ENCODE peak calls at places on chromosomes 13 and 19, in five cellular contexts. X, U, D, S and F are unnamed samples.
A peak's percentile ranks its signal among the peaks of the same experiment; 100 is the strongest.

GRCh38 chr19:7460562-7460966 is 28.3 kb downstream of the PEX11G start:
- DNase-seq in U (no peak), X (no peak), S (no peak), D (no peak), F (no peak)

GRCh38 chr13:30457306-30457891 is 8.3 kb downstream of the HMGB1 start:
- DNase-seq in X (no peak), D (no peak), U (no peak), S (no peak), F (no peak)

GRCh38 chr13:48112896-48113525 is 18.1 kb upstream of the MED4 start:
- DNase-seq in S (no peak), D (no peak), X (no peak), U (no peak), F (no peak)

GRCh38 chr19:5130371-5131030 is 161.6 kb downstream of the KDM4B start:
- DNase-seq in D (no peak), X (no peak), S (no peak), U (no peak), F (no peak)

GRCh38 chr13:23421596-23421995 is 11.9 kb downstream of the SACS start:
- DNase-seq in D (no peak), S (no peak), U (no peak), X (no peak), F (no peak)

GRCh38 chr13:31756346-31756745 is 17.0 kb downstream of the RXFP2 start:
- DNase-seq in X (peak; percentile 59), D (no peak), S (no peak), U (no peak), F (no peak)

GRCh38 chr13:99199541-99200432 is 867 bp upstream of the UBAC2 start:
- DNase-seq in D (no peak), U (no peak), S (no peak), X (no peak), F (no peak)

GRCh38 chr13:41075034-41075433 is 13.7 kb downstream of the WBP4 start:
- DNase-seq in S (no peak), D (no peak), U (no peak), X (no peak), F (no peak)

GRCh38 chr19:5172859-5173577 is 167.6 kb downstream of the PTPRS start:
- DNase-seq in S (peak; percentile 67), X (peak; percentile 72), D (no peak), U (no peak), F (peak; percentile 77)

GRCh38 chr19:51158474-51159129 is 16.5 kb downstream of the SIGLEC7 start:
- DNase-seq in S (peak; percentile 75), D (peak; percentile 34), X (no peak), U (peak; percentile 55), F (no peak)

GRCh38 chr13:21152251-21152899 is 24.0 kb downstream of the SKA3 start:
- DNase-seq in U (no peak), S (no peak), D (no peak), X (no peak), F (no peak)

GRCh38 chr19:58304748-58305064 is 471 bp upstream of the ERVK3-1 start:
- DNase-seq in D (no peak), X (no peak), S (no peak), U (no peak), F (no peak)

GRCh38 chr13:45325806-45326205 is 15.2 kb downstream of the TPT1 start:
- DNase-seq in D (peak; percentile 78), U (peak; percentile 48), X (peak; percentile 79), S (peak; percentile 91), F (no peak)

GRCh38 chr19:15313649-15314279 is 18.6 kb downstream of the BRD4 start:
- DNase-seq in U (no peak), X (no peak), S (no peak), D (no peak), F (no peak)

GRCh38 chr19:48568345-48568886 is 16.4 kb downstream of the SULT2B1 start:
- DNase-seq in X (peak; percentile 59), D (peak; percentile 81), S (peak; percentile 94), U (peak; percentile 84), F (no peak)

GRCh38 chr13:80048030-80048429 is 292.9 kb downstream of the SPRY2 start:
- DNase-seq in S (no peak), U (no peak), D (no peak), X (no peak), F (no peak)

GRCh38 chr19:45592366-45592765 is 7.8 kb upstream of the OPA3 start:
- DNase-seq in S (no peak), D (no peak), U (no peak), X (no peak), F (no peak)

GRCh38 chr13:29684441-29684840 is 89.0 kb upstream of the SLC7A1 start:
- DNase-seq in S (no peak), X (no peak), D (no peak), U (no peak), F (no peak)

GRCh38 chr19:10271543-10272086 is 695 bp downstream of the ICAM1 start:
- DNase-seq in X (no peak), U (no peak), D (no peak), S (no peak), F (no peak)

GRCh38 chr13:112616586-112617381 is 28.8 kb upstream of the TUBGCP3 start:
- DNase-seq in D (peak; percentile 44), X (no peak), U (no peak), S (peak; percentile 59), F (no peak)

GRCh38 chr19:18486746-18487145 is 35.1 kb downstream of the ELL start:
- DNase-seq in S (no peak), U (no peak), X (no peak), D (no peak), F (no peak)
- H3K27ac ChIP-seq in S (no peak overlapping the region), U (peak overlapping the region; percentile 44), X (no peak overlapping the region), D (no peak overlapping the region), F (no peak overlapping the region)

GRCh38 chr13:51385114-51385513 is 45.6 kb downstream of the SERPINE3 start:
- DNase-seq in U (no peak), X (no peak), S (no peak), D (no peak), F (no peak)

GRCh38 chr13:51380269-51380668 is 40.8 kb downstream of the SERPINE3 start:
- DNase-seq in X (no peak), D (no peak), U (no peak), S (no peak), F (no peak)
- H3K27ac ChIP-seq in X (no peak overlapping the region), D (no peak overlapping the region), U (no peak overlapping the region), S (no peak overlapping the region), F (no peak overlapping the region)

GRCh38 chr19:39334444-39334976 is 1.3 kb downstream of the GMFG start:
- DNase-seq in U (no peak), X (no peak), S (no peak), D (no peak), F (no peak)
- H3K27ac ChIP-seq in U (peak overlapping the region; percentile 74), X (no peak overlapping the region), S (no peak overlapping the region), D (peak overlapping the region; percentile 63), F (no peak overlapping the region)

GRCh38 chr19:46802152-46802551 is 13.8 kb upstream of the SLC1A5 start:
- DNase-seq in U (no peak), D (no peak), S (no peak), X (no peak), F (no peak)

GRCh38 chr19:46806651-46807050 is 18.3 kb upstream of the SLC1A5 start:
- DNase-seq in U (no peak), X (no peak), S (no peak), D (no peak), F (no peak)

GRCh38 chr19:46798713-46799112 is 10.3 kb upstream of the SLC1A5 start:
- DNase-seq in S (no peak), U (no peak), D (no peak), X (no peak), F (no peak)

DNA sequence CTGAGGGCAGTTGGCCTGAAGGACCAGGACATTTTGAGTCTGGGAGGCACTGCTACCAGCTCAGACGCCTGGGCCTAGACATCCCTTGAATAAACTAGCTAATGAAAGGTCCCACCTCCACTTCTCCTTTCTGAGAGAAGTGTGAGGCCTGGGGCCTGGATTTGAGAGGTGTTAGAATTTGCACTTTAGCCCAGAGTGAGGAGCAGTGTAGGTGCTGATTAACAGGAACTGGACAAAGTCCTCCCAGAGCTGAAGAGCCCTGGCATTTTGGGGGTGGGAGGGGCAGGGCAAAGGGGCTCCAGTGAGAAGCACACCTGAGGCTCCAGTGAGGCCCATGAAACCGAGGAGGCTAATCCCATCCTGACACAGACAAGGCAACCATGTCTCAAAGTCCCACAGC is 15.2 kb upstream of the SLC1A5 start:
- DNase-seq in D (no peak), X (no peak), S (no peak), U (no peak), F (no peak)
- H3K27ac ChIP-seq in D (no peak overlapping the region), X (no peak overlapping the region), S (no peak overlapping the region), U (no peak overlapping the region), F (no peak overlapping the region)

DNA sequence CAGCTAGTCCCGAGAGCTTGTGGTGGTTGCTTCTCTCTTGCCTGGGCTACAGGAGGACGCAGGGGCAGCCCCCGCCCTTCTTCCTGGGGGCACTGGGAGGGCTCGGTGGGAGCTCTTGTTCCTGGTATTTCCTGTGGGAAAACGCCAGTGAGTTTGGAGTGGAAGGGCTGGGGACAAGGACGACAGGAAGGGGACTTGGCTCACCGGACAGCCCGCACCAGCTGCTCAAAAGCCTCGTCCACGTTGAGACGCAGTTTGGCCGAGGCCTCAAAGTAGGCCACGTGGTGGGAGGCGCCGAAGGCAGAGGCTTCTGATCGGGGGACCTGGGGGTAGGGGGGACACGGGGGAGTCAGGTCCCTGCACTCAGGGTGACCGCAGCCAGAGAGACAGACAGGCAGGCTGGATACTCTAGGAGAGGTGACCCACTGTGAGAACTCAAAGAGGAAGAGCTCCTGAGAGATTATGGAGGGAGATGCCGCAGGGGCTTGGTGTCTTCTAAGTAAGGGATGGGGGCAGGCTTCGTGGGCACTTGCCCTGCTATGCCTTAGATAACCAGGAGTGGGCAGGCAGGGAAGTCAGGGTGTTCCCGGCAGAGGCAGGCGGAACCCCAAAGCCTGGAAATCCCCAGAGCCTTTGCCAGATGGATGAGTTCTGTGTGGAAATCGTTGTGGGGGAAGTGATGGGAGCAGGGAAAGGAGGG is 4.3 kb downstream of the RRAS start:
- DNase-seq in S (no peak), D (no peak), X (no peak), U (no peak), F (no peak)
- H3K27ac ChIP-seq in S (no peak overlapping the region), D (no peak overlapping the region), X (no peak overlapping the region), U (peak overlapping the region; percentile 49), F (no peak overlapping the region)

GRCh38 chr19:14116918-14117578 is 514 bp downstream of the PRKACA start:
- DNase-seq in X (no peak), U (peak; percentile 49), D (peak; percentile 59), S (peak; percentile 78), F (no peak)
- H3K27ac ChIP-seq in X (no peak overlapping the region), U (peak overlapping the region; percentile 100), D (no peak overlapping the region), S (peak overlapping the region; percentile 86), F (no peak overlapping the region)